ENCODE peak calls at places on chromosomes 3 and 15, in six cellular contexts. S is WTC11, W is A549, H is HepG2, L is endothelial cell of umbilical vein, G is K562. O is an unnamed sample.

GRCh38 chr15:90903733-90904536 is 833 bp downstream of the MAN2A2 start:
- DNase-seq in S (peak; percentile 58), W (peak; percentile 46), H (peak; percentile 64), L (no peak), G (peak; percentile 72), O (no peak)

GRCh38 chr15:60077581-60078359 is 73.7 kb downstream of the FOXB1 start:
- DNase-seq in S (no peak), W (no peak), H (no peak), L (no peak), G (no peak), O (no peak)

GRCh38 chr3:11238880-11239279 is 33.3 kb upstream of the ATG7 start:
- DNase-seq in S (no peak), W (no peak), H (no peak), L (peak; percentile 20), G (no peak), O (no peak)

GRCh38 chr15:35669457-35670045 is 123.6 kb upstream of the DPH6 start:
- DNase-seq in S (no peak), W (no peak), H (no peak), L (no peak), G (no peak), O (no peak)

GRCh38 chr3:10717756-10718155 is 98.3 kb upstream of the SLC6A11 start:
- DNase-seq in S (no peak), W (no peak), H (no peak), L (no peak), G (no peak), O (no peak)

GRCh38 chr3:13111874-13112520 is 38.8 kb upstream of the IQSEC1 start:
- DNase-seq in S (no peak), W (no peak), H (peak; percentile 51), L (no peak), G (no peak), O (no peak)

GRCh38 chr3:22296641-22297040 is 545.6 kb upstream of the ZNF385D start:
- DNase-seq in S (no peak), W (no peak), H (no peak), L (no peak), G (no peak), O (no peak)

GRCh38 chr3:121557426-121557934 is 10.3 kb upstream of the ARGFX start:
- DNase-seq in S (no peak), W (no peak), H (no peak), L (no peak), G (no peak), O (no peak)

GRCh38 chr15:89654311-89654761 is 931 bp downstream of the KIF7 start:
- DNase-seq in S (no peak), W (no peak), H (no peak), L (no peak), G (no peak), O (no peak)

GRCh38 chr3:90253131-90253530 is 1145.7 kb downstream of the EPHA3 start:
- DNase-seq in S (no peak), W (no peak), H (no peak), L (no peak), G (no peak), O (no peak)

GRCh38 chr15:65421360-65422215 is 1.2 kb downstream of the IGDCC4 start:
- DNase-seq in S (peak; percentile 96), W (no peak), H (no peak), L (no peak), G (peak; percentile 63), O (no peak)

GRCh38 chr15:36887214-36888017 is 212.9 kb downstream of the MEIS2 start:
- DNase-seq in S (peak; percentile 57), W (no peak), H (no peak), L (no peak), G (peak; percentile 43), O (no peak)

GRCh38 chr3:135927170-135927569 is 38.4 kb upstream of the PPP2R3A start:
- DNase-seq in S (no peak), W (no peak), H (no peak), L (no peak), G (no peak), O (no peak)

DNA sequence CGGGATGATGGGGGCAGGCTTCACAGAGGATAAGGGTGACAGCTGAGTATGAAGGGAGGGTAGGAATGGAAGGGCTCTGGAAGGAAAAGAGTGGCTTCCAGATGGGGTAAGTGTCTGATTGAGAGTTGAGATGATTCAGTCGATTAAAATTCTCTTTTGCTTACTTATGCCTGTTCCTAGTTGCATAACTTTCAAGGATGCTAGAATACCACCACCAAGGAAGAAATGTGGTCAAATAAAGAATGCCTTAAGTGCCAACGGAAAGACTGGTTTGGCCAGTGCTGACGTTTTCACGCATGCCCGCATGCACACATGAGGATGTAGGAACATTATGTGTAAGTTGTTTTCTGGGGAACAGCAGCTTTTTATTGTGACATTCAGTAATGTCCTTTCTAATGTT is 263.4 kb upstream of the WNT5A start:
- DNase-seq in S (no peak), W (no peak), H (no peak), L (no peak), G (no peak), O (no peak)
- TF ChIP-seq JUN in S (no peak), W (no peak), H (no peak), L (no peak), G (no peak), O (no peak)

DNA sequence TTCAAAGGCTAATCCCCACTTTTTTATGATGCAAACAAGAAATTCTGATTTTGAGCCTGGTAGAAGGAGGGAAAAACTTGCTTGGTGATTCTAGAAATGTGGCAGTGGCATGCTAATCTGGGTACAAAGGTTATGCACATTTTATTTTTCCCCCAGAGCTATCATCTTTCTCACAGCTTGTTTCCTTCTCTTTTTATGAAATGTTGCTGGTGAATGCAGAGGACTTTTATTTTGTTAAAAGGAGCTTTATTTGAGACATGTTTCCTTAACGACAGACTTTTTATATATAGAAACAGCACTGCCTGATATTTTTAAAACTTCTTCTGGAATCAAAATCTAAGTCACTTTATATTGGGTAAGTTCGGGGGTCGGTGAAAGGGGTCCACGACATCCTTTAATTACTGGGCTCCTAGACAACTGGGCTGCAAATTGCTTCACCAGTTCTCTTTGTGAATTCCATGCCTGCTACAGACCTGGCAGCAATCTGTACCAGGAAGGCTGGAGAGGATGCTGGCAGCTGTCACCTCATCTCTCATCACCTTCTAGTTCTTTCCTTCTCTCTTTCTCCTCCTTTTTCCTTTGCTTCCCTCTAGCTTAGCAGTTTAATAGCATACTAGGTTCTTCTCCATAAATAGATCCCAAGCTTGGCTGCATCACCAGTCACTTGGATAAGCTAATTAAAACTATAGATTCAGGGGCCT is 464.7 kb downstream of the PDCD6IP start:
- DNase-seq in S (no peak), W (no peak), H (no peak), L (peak; percentile 42), G (no peak), O (no peak)
- TF ChIP-seq JUN in S (no peak), W (no peak), H (no peak), L (no peak), G (no peak), O (no peak)

GRCh38 chr3:31161889-31162288 is 267.4 kb upstream of the GADL1 start:
- DNase-seq in S (no peak), W (no peak), H (no peak), L (no peak), G (no peak), O (no peak)

GRCh38 chr3:31159331-31160039 is 265.0 kb upstream of the GADL1 start:
- DNase-seq in S (no peak), W (no peak), H (no peak), L (no peak), G (no peak), O (no peak)

GRCh38 chr3:31157893-31158620 is 263.6 kb upstream of the GADL1 start:
- DNase-seq in S (no peak), W (no peak), H (no peak), L (no peak), G (no peak), O (no peak)

GRCh38 chr3:31157028-31157694 is 262.7 kb upstream of the GADL1 start:
- DNase-seq in S (no peak), W (no peak), H (no peak), L (no peak), G (no peak), O (no peak)
- TF ChIP-seq JUN in S (no peak), W (no peak), H (no peak), L (no peak), G (no peak), O (no peak)

DNA sequence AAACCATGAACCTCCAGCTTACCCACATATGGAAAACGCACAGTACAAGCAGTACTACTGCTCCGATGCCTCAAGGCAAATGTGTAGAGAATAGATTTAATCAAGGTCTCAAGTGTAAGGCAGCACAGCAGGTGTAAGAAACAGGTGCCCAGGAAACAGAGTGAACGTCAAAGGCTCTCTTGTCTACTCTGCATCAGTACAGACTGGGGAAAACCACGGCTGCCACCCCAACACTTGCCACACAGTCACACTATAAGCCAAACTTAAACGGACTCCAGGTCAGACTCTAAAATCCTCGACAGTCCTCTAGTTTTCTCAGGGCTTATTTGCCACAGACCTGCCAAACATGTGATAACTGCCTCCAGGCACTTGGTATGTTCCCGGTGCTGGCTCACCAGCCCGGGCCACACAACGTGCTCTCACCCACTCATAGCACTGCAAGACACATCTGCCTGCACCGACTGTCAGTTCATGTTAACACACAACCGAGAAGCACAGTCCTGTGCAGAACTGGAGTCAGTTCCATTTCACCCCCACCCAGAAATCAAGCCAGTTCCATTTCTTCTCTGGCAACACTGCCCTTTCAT is 30.6 kb downstream of the ABCC5 start:
- DNase-seq in S (no peak), W (no peak), H (no peak), L (no peak), G (no peak), O (no peak)
- TF ChIP-seq JUN in S (no peak), W (no peak), H (no peak), L (no peak), G (no peak), O (no peak)

GRCh38 chr3:15333099-15333956 is 942 bp upstream of the SH3BP5 start:
- DNase-seq in S (no peak), W (no peak), H (no peak), L (no peak), G (no peak), O (no peak)

GRCh38 chr3:15330031-15330596 is 2.3 kb downstream of the SH3BP5 start:
- DNase-seq in S (no peak), W (no peak), H (no peak), L (peak; percentile 71), G (no peak), O (no peak)

GRCh38 chr3:15332405-15333098 is at the start of gene SH3BP5:
- DNase-seq in S (peak; percentile 79), W (peak; percentile 81), H (no peak), L (peak; percentile 68), G (peak; percentile 91), O (peak; percentile 87)

GRCh38 chr3:15331072-15331605 is 1.2 kb downstream of the SH3BP5 start:
- DNase-seq in S (no peak), W (no peak), H (no peak), L (peak; percentile 31), G (no peak), O (no peak)

GRCh38 chr3:15331606-15332404 is 581 bp downstream of the SH3BP5 start:
- DNase-seq in S (peak; percentile 23), W (peak; percentile 19), H (no peak), L (peak; percentile 52), G (no peak), O (no peak)
- TF ChIP-seq JUN in S (peak; percentile 28), W (no peak), H (no peak), L (no peak), G (no peak), O (no peak)